ENCODE peak calls at places on chromosomes 3 and 15, in eight cellular contexts. One of them, this sample, is unnamed.

GRCh38 chr3:66139415-66139814 is 81.4 kb upstream of the SLC25A26 start:
- DNase-seq in ovary: no peak
- DNase-seq in putamen: no peak
- DNase-seq in M059J: no peak
- DNase-seq in AML-193: no peak
- DNase-seq in NCI-H2029: no peak
- DNase-seq in mesenteric fat pad: no peak
- DNase-seq in stimulated activated CD8-positive, alpha-beta memory T cell treated with anti-CD3 and anti-CD28 coated beads, Interleukin-15, amount 100 ng/mL, for 4 hours: no peak
- DNase-seq in this sample: no peak

GRCh38 chr15:39700301-39700700 is 82.3 kb downstream of the FSIP1 start:
- DNase-seq in stimulated activated CD8-positive, alpha-beta memory T cell treated with anti-CD3 and anti-CD28 coated beads, Interleukin-15, amount 100 ng/mL, for 4 hours: no peak
- DNase-seq in ovary: no peak
- DNase-seq in NCI-H2029: no peak
- DNase-seq in mesenteric fat pad: no peak
- DNase-seq in AML-193: no peak
- DNase-seq in putamen: no peak
- DNase-seq in M059J: no peak
- DNase-seq in this sample: no peak

GRCh38 chr15:98375513-98376360 is 272.6 kb upstream of the IGF1R start:
- DNase-seq in NCI-H2029: no peak
- DNase-seq in AML-193: no peak
- DNase-seq in putamen: no peak
- DNase-seq in stimulated activated CD8-positive, alpha-beta memory T cell treated with anti-CD3 and anti-CD28 coated beads, Interleukin-15, amount 100 ng/mL, for 4 hours: no peak
- DNase-seq in ovary: no peak
- DNase-seq in mesenteric fat pad: no peak
- DNase-seq in M059J: no peak
- DNase-seq in this sample: no peak

GRCh38 chr3:190552969-190553759 is 39.3 kb downstream of the IL1RAP start:
- DNase-seq in putamen: no peak
- DNase-seq in M059J: no peak
- DNase-seq in ovary: no peak
- DNase-seq in NCI-H2029: no peak
- DNase-seq in mesenteric fat pad: no peak
- DNase-seq in AML-193: no peak
- DNase-seq in stimulated activated CD8-positive, alpha-beta memory T cell treated with anti-CD3 and anti-CD28 coated beads, Interleukin-15, amount 100 ng/mL, for 4 hours: no peak
- DNase-seq in this sample: no peak

GRCh38 chr15:24955549-24955929 is 752 bp downstream of the SNRPN start:
- DNase-seq in stimulated activated CD8-positive, alpha-beta memory T cell treated with anti-CD3 and anti-CD28 coated beads, Interleukin-15, amount 100 ng/mL, for 4 hours: no peak
- DNase-seq in mesenteric fat pad: no peak
- DNase-seq in ovary: peak
- DNase-seq in putamen: peak
- DNase-seq in M059J: peak
- DNase-seq in NCI-H2029: no peak
- DNase-seq in AML-193: no peak
- DNase-seq in this sample: no peak

GRCh38 chr3:129077222-129077621 is 16.6 kb downstream of the GP9 start:
- DNase-seq in M059J: peak
- DNase-seq in mesenteric fat pad: no peak
- DNase-seq in AML-193: no peak
- DNase-seq in NCI-H2029: no peak
- DNase-seq in putamen: no peak
- DNase-seq in ovary: no peak
- DNase-seq in stimulated activated CD8-positive, alpha-beta memory T cell treated with anti-CD3 and anti-CD28 coated beads, Interleukin-15, amount 100 ng/mL, for 4 hours: no peak
- DNase-seq in this sample: no peak

GRCh38 chr15:48182749-48183148 is 4.7 kb upstream of the MYEF2 start:
- DNase-seq in ovary: no peak
- DNase-seq in stimulated activated CD8-positive, alpha-beta memory T cell treated with anti-CD3 and anti-CD28 coated beads, Interleukin-15, amount 100 ng/mL, for 4 hours: no peak
- DNase-seq in M059J: no peak
- DNase-seq in NCI-H2029: no peak
- DNase-seq in mesenteric fat pad: no peak
- DNase-seq in putamen: no peak
- DNase-seq in AML-193: no peak
- DNase-seq in this sample: no peak

GRCh38 chr3:52851348-52851747 is 16.5 kb upstream of the MUSTN1 start:
- DNase-seq in NCI-H2029: peak
- DNase-seq in M059J: peak
- DNase-seq in putamen: no peak
- DNase-seq in AML-193: peak
- DNase-seq in stimulated activated CD8-positive, alpha-beta memory T cell treated with anti-CD3 and anti-CD28 coated beads, Interleukin-15, amount 100 ng/mL, for 4 hours: no peak
- DNase-seq in ovary: no peak
- DNase-seq in mesenteric fat pad: no peak
- DNase-seq in this sample: peak

GRCh38 chr15:35626984-35627383 is 81.0 kb upstream of the DPH6 start:
- DNase-seq in NCI-H2029: no peak
- DNase-seq in stimulated activated CD8-positive, alpha-beta memory T cell treated with anti-CD3 and anti-CD28 coated beads, Interleukin-15, amount 100 ng/mL, for 4 hours: no peak
- DNase-seq in AML-193: no peak
- DNase-seq in ovary: no peak
- DNase-seq in putamen: no peak
- DNase-seq in mesenteric fat pad: no peak
- DNase-seq in M059J: no peak
- DNase-seq in this sample: no peak